ENCODE peak calls at places on chromosomes 6 and 20, in seven cellular contexts. One of them, this sample, is unnamed.

GRCh38 chr6:170080828-170081368 is 210.0 kb downstream of the DLL1 start:
- DNase-seq in uterus: no peak
- DNase-seq in heart left ventricle: no peak
- DNase-seq in stomach: peak
- DNase-seq in IMR-90: no peak
- DNase-seq in body of pancreas: peak
- DNase-seq in esophagus squamous epithelium: no peak
- DNase-seq in this sample: no peak

GRCh38 chr20:41408986-41409385 is 42.4 kb upstream of the EMILIN3 start:
- DNase-seq in uterus: no peak
- DNase-seq in heart left ventricle: peak
- DNase-seq in stomach: no peak
- DNase-seq in IMR-90: no peak
- DNase-seq in body of pancreas: no peak
- DNase-seq in esophagus squamous epithelium: no peak
- DNase-seq in this sample: no peak

GRCh38 chr6:17281100-17281496 is at the start of gene RBM24:
- DNase-seq in uterus: peak
- DNase-seq in heart left ventricle: peak
- DNase-seq in stomach: peak
- DNase-seq in IMR-90: peak
- DNase-seq in body of pancreas: peak
- DNase-seq in esophagus squamous epithelium: no peak
- DNase-seq in this sample: peak

GRCh38 chr20:46031701-46032254 is 2.8 kb downstream of the SLC12A5 start:
- DNase-seq in uterus: no peak
- DNase-seq in heart left ventricle: no peak
- DNase-seq in stomach: peak
- DNase-seq in IMR-90: no peak
- DNase-seq in body of pancreas: peak
- DNase-seq in esophagus squamous epithelium: no peak
- DNase-seq in this sample: no peak

GRCh38 chr6:52573295-52573694 is 3.6 kb downstream of the TRAM2 start:
- DNase-seq in uterus: no peak
- DNase-seq in heart left ventricle: no peak
- DNase-seq in stomach: no peak
- DNase-seq in IMR-90: no peak
- DNase-seq in body of pancreas: no peak
- DNase-seq in esophagus squamous epithelium: no peak
- DNase-seq in this sample: no peak

GRCh38 chr6:23510778-23511510 is 615.1 kb upstream of the NRSN1 start:
- DNase-seq in uterus: no peak
- DNase-seq in heart left ventricle: no peak
- DNase-seq in stomach: no peak
- DNase-seq in IMR-90: no peak
- DNase-seq in body of pancreas: no peak
- DNase-seq in esophagus squamous epithelium: no peak
- DNase-seq in this sample: no peak

GRCh38 chr20:44069203-44069931 is 117.6 kb downstream of the JPH2 start:
- DNase-seq in uterus: no peak
- DNase-seq in heart left ventricle: peak
- DNase-seq in stomach: peak
- DNase-seq in IMR-90: no peak
- DNase-seq in body of pancreas: no peak
- DNase-seq in esophagus squamous epithelium: no peak
- DNase-seq in this sample: no peak

GRCh38 chr20:53786071-53786444 is 192.4 kb upstream of the ZNF217 start:
- DNase-seq in uterus: no peak
- DNase-seq in heart left ventricle: no peak
- DNase-seq in stomach: no peak
- DNase-seq in IMR-90: no peak
- DNase-seq in body of pancreas: peak
- DNase-seq in esophagus squamous epithelium: no peak
- DNase-seq in this sample: no peak

GRCh38 chr6:157488635-157489226 is 107.7 kb downstream of the ZDHHC14 start:
- DNase-seq in uterus: no peak
- DNase-seq in heart left ventricle: no peak
- DNase-seq in stomach: no peak
- DNase-seq in IMR-90: no peak
- DNase-seq in body of pancreas: no peak
- DNase-seq in esophagus squamous epithelium: no peak
- DNase-seq in this sample: no peak

GRCh38 chr20:48064929-48065328 is 279.6 kb upstream of the SULF2 start:
- DNase-seq in uterus: no peak
- DNase-seq in heart left ventricle: no peak
- DNase-seq in stomach: no peak
- DNase-seq in IMR-90: peak
- DNase-seq in body of pancreas: no peak
- DNase-seq in esophagus squamous epithelium: no peak
- DNase-seq in this sample: no peak

GRCh38 chr6:157615411-157615763 is 207.7 kb upstream of the SNX9 start:
- DNase-seq in uterus: no peak
- DNase-seq in heart left ventricle: no peak
- DNase-seq in stomach: no peak
- DNase-seq in IMR-90: no peak
- DNase-seq in body of pancreas: no peak
- DNase-seq in esophagus squamous epithelium: no peak
- DNase-seq in this sample: peak

GRCh38 chr6:49522710-49523593 is 23.2 kb downstream of the GLYATL3 start:
- DNase-seq in uterus: no peak
- DNase-seq in heart left ventricle: no peak
- DNase-seq in stomach: no peak
- DNase-seq in IMR-90: no peak
- DNase-seq in body of pancreas: peak
- DNase-seq in esophagus squamous epithelium: no peak
- DNase-seq in this sample: no peak

GRCh38 chr6:169993861-169994481 is 242.5 kb downstream of the ERMARD start:
- DNase-seq in uterus: no peak
- DNase-seq in heart left ventricle: no peak
- DNase-seq in stomach: no peak
- DNase-seq in IMR-90: no peak
- DNase-seq in body of pancreas: no peak
- DNase-seq in esophagus squamous epithelium: no peak
- DNase-seq in this sample: no peak

GRCh38 chr20:3854462-3854870 is 7.8 kb downstream of the MAVS start:
- DNase-seq in uterus: no peak
- DNase-seq in heart left ventricle: no peak
- DNase-seq in stomach: no peak
- DNase-seq in IMR-90: no peak
- DNase-seq in body of pancreas: no peak
- DNase-seq in esophagus squamous epithelium: no peak
- DNase-seq in this sample: no peak

GRCh38 chr6:52262620-52263344 is 18.5 kb upstream of the IL17F start:
- DNase-seq in uterus: no peak
- DNase-seq in heart left ventricle: no peak
- DNase-seq in stomach: no peak
- DNase-seq in IMR-90: no peak
- DNase-seq in body of pancreas: no peak
- DNase-seq in esophagus squamous epithelium: no peak
- DNase-seq in this sample: no peak

GRCh38 chr6:131909408-131910218 is 41.6 kb downstream of the CCN2 start:
- DNase-seq in uterus: peak
- DNase-seq in heart left ventricle: peak
- DNase-seq in stomach: peak
- DNase-seq in IMR-90: peak
- DNase-seq in body of pancreas: peak
- DNase-seq in esophagus squamous epithelium: no peak
- DNase-seq in this sample: peak

GRCh38 chr6:96809119-96809518 is 28.2 kb downstream of the GPR63 start:
- DNase-seq in uterus: no peak
- DNase-seq in heart left ventricle: no peak
- DNase-seq in stomach: no peak
- DNase-seq in IMR-90: peak
- DNase-seq in body of pancreas: no peak
- DNase-seq in esophagus squamous epithelium: no peak
- DNase-seq in this sample: no peak

GRCh38 chr6:112851141-112851540 is 504.0 kb downstream of the RFPL4B start:
- DNase-seq in uterus: no peak
- DNase-seq in heart left ventricle: no peak
- DNase-seq in stomach: no peak
- DNase-seq in IMR-90: no peak
- DNase-seq in body of pancreas: no peak
- DNase-seq in esophagus squamous epithelium: no peak
- DNase-seq in this sample: no peak

GRCh38 chr20:34987288-34988175 is 31.9 kb downstream of the MYH7B start:
- DNase-seq in uterus: peak
- DNase-seq in heart left ventricle: peak
- DNase-seq in stomach: no peak
- DNase-seq in IMR-90: no peak
- DNase-seq in body of pancreas: no peak
- DNase-seq in esophagus squamous epithelium: no peak
- DNase-seq in this sample: no peak

GRCh38 chr6:166764473-166765233 is 137.6 kb upstream of the RPS6KA2 start:
- DNase-seq in uterus: no peak
- DNase-seq in heart left ventricle: no peak
- DNase-seq in stomach: peak
- DNase-seq in IMR-90: no peak
- DNase-seq in body of pancreas: no peak
- DNase-seq in esophagus squamous epithelium: no peak
- DNase-seq in this sample: no peak

GRCh38 chr6:85482206-85483040 is 32.5 kb downstream of the NT5E start:
- DNase-seq in uterus: no peak
- DNase-seq in heart left ventricle: no peak
- DNase-seq in stomach: no peak
- DNase-seq in IMR-90: no peak
- DNase-seq in body of pancreas: no peak
- DNase-seq in esophagus squamous epithelium: no peak
- DNase-seq in this sample: no peak

GRCh38 chr6:151229401-151230276 is 10.1 kb upstream of the AKAP12 start:
- DNase-seq in uterus: no peak
- DNase-seq in heart left ventricle: no peak
- DNase-seq in stomach: no peak
- DNase-seq in IMR-90: no peak
- DNase-seq in body of pancreas: no peak
- DNase-seq in esophagus squamous epithelium: no peak
- DNase-seq in this sample: no peak

GRCh38 chr6:135600086-135600702 is 102.7 kb upstream of the AHI1 start:
- DNase-seq in uterus: no peak
- DNase-seq in heart left ventricle: no peak
- DNase-seq in stomach: no peak
- DNase-seq in IMR-90: no peak
- DNase-seq in body of pancreas: no peak
- DNase-seq in esophagus squamous epithelium: no peak
- DNase-seq in this sample: no peak

GRCh38 chr6:138662474-138662873 is 111.1 kb upstream of the CCDC28A start:
- DNase-seq in uterus: no peak
- DNase-seq in heart left ventricle: no peak
- DNase-seq in stomach: no peak
- DNase-seq in IMR-90: peak
- DNase-seq in body of pancreas: no peak
- DNase-seq in esophagus squamous epithelium: no peak
- DNase-seq in this sample: no peak

GRCh38 chr6:139099984-139100383 is 34.9 kb upstream of the HECA start:
- DNase-seq in uterus: no peak
- DNase-seq in heart left ventricle: no peak
- DNase-seq in stomach: no peak
- DNase-seq in IMR-90: no peak
- DNase-seq in body of pancreas: no peak
- DNase-seq in esophagus squamous epithelium: no peak
- DNase-seq in this sample: no peak

GRCh38 chr6:43952746-43953145 is 174.5 kb downstream of the MRPL14 start:
- DNase-seq in uterus: no peak
- DNase-seq in heart left ventricle: no peak
- DNase-seq in stomach: no peak
- DNase-seq in IMR-90: no peak
- DNase-seq in body of pancreas: no peak
- DNase-seq in esophagus squamous epithelium: no peak
- DNase-seq in this sample: no peak
- TF ChIP-seq CTCF in uterus: no peak
- TF ChIP-seq CTCF in heart left ventricle: no peak
- TF ChIP-seq CTCF in stomach: no peak
- TF ChIP-seq CTCF in IMR-90: no peak
- TF ChIP-seq CTCF in body of pancreas: no peak
- TF ChIP-seq CTCF in esophagus squamous epithelium: peak
- TF ChIP-seq CTCF in this sample: no peak

GRCh38 chr6:42045538-42046460 is 4.5 kb upstream of the TAF8 start:
- DNase-seq in uterus: peak
- DNase-seq in heart left ventricle: peak
- DNase-seq in stomach: peak
- DNase-seq in IMR-90: peak
- DNase-seq in body of pancreas: peak
- DNase-seq in esophagus squamous epithelium: peak
- DNase-seq in this sample: peak
- TF ChIP-seq POLR2A in uterus: peak
- TF ChIP-seq POLR2A in heart left ventricle: no peak
- TF ChIP-seq POLR2A in stomach: no peak
- TF ChIP-seq POLR2A in IMR-90: no peak
- TF ChIP-seq POLR2A in body of pancreas: no peak
- TF ChIP-seq POLR2A in esophagus squamous epithelium: no peak
- TF ChIP-seq POLR2A in this sample: peak

GRCh38 chr6:46099952-46100351 is 29.8 kb upstream of the ENPP4 start:
- DNase-seq in uterus: no peak
- DNase-seq in heart left ventricle: no peak
- DNase-seq in stomach: no peak
- DNase-seq in IMR-90: no peak
- DNase-seq in body of pancreas: no peak
- DNase-seq in esophagus squamous epithelium: no peak
- DNase-seq in this sample: no peak

GRCh38 chr6:46105568-46105967 is 24.2 kb upstream of the ENPP4 start:
- DNase-seq in uterus: no peak
- DNase-seq in heart left ventricle: no peak
- DNase-seq in stomach: no peak
- DNase-seq in IMR-90: no peak
- DNase-seq in body of pancreas: no peak
- DNase-seq in esophagus squamous epithelium: no peak
- DNase-seq in this sample: no peak

GRCh38 chr6:46102123-46102522 is 27.7 kb upstream of the ENPP4 start:
- DNase-seq in uterus: no peak
- DNase-seq in heart left ventricle: no peak
- DNase-seq in stomach: no peak
- DNase-seq in IMR-90: no peak
- DNase-seq in body of pancreas: no peak
- DNase-seq in esophagus squamous epithelium: no peak
- DNase-seq in this sample: no peak

GRCh38 chr6:46104209-46104608 is 25.6 kb upstream of the ENPP4 start:
- DNase-seq in uterus: no peak
- DNase-seq in heart left ventricle: no peak
- DNase-seq in stomach: no peak
- DNase-seq in IMR-90: no peak
- DNase-seq in body of pancreas: no peak
- DNase-seq in esophagus squamous epithelium: no peak
- DNase-seq in this sample: no peak

DNA sequence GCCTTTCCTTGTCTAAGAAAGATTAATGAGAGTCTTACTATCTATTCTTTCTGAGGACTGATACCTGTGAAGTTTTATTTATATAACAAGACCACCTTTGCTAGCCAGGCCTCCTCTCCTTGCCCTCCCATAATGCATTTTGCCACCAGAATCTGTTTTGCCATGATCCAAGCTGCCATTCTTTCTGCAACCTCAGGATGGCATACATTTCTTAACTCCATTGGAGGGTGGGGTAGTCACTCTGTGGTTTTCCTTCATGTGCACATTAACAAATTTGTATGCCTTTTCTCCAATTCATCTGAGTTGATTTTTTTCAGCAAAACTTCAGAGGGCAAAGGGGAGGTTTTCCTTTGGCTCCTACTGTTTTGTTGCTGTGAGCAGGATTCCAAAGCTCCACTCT is 26.4 kb upstream of the ENPP4 start:
- DNase-seq in uterus: no peak
- DNase-seq in heart left ventricle: no peak
- DNase-seq in stomach: no peak
- DNase-seq in IMR-90: no peak
- DNase-seq in body of pancreas: no peak
- DNase-seq in esophagus squamous epithelium: no peak
- DNase-seq in this sample: no peak
- TF ChIP-seq CTCF in uterus: no peak
- TF ChIP-seq CTCF in heart left ventricle: no peak
- TF ChIP-seq CTCF in stomach: no peak
- TF ChIP-seq CTCF in IMR-90: no peak
- TF ChIP-seq CTCF in body of pancreas: no peak
- TF ChIP-seq CTCF in esophagus squamous epithelium: no peak
- TF ChIP-seq CTCF in this sample: peak

GRCh38 chr6:128039542-128039941 is 138.7 kb upstream of the THEMIS start:
- DNase-seq in uterus: no peak
- DNase-seq in heart left ventricle: no peak
- DNase-seq in stomach: no peak
- DNase-seq in IMR-90: no peak
- DNase-seq in body of pancreas: no peak
- DNase-seq in esophagus squamous epithelium: no peak
- DNase-seq in this sample: no peak
- TF ChIP-seq POLR2A in uterus: no peak
- TF ChIP-seq POLR2A in heart left ventricle: no peak
- TF ChIP-seq POLR2A in stomach: no peak
- TF ChIP-seq POLR2A in IMR-90: no peak
- TF ChIP-seq POLR2A in body of pancreas: no peak
- TF ChIP-seq POLR2A in esophagus squamous epithelium: no peak
- TF ChIP-seq POLR2A in this sample: no peak

This sample was measured in Peyer's patch.